ENCODE peak calls at places on chromosomes 12 and 14, in nine cellular contexts. One of them, this sample, is unnamed.

GRCh38 chr12:28460420-28461130 is 270.3 kb downstream of the CCDC91 start:
- DNase-seq in PC-3: no peak
- DNase-seq in MM.1S: no peak
- DNase-seq in GM23338: peak
- DNase-seq in SK-N-SH: no peak
- DNase-seq in HCT116: no peak
- DNase-seq in neural progenitor cell: no peak
- DNase-seq in hepatocyte: no peak
- DNase-seq in GM23248: no peak
- DNase-seq in this sample: no peak

GRCh38 chr14:79585845-79586244 is 625.5 kb downstream of the DIO2 start:
- DNase-seq in neural progenitor cell: no peak
- DNase-seq in HCT116: no peak
- DNase-seq in PC-3: peak
- DNase-seq in GM23248: no peak
- DNase-seq in MM.1S: no peak
- DNase-seq in hepatocyte: no peak
- DNase-seq in GM23338: no peak
- DNase-seq in SK-N-SH: no peak
- DNase-seq in this sample: no peak

GRCh38 chr14:90613446-90613845 is 202.8 kb downstream of the TTC7B start:
- DNase-seq in GM23248: no peak
- DNase-seq in MM.1S: no peak
- DNase-seq in SK-N-SH: no peak
- DNase-seq in HCT116: no peak
- DNase-seq in hepatocyte: no peak
- DNase-seq in GM23338: no peak
- DNase-seq in PC-3: no peak
- DNase-seq in neural progenitor cell: no peak
- DNase-seq in this sample: no peak

GRCh38 chr12:9036227-9036626 is 46.9 kb downstream of the KLRG1 start:
- DNase-seq in MM.1S: no peak
- DNase-seq in SK-N-SH: no peak
- DNase-seq in PC-3: no peak
- DNase-seq in HCT116: no peak
- DNase-seq in hepatocyte: no peak
- DNase-seq in GM23338: no peak
- DNase-seq in neural progenitor cell: no peak
- DNase-seq in GM23248: no peak
- DNase-seq in this sample: no peak

GRCh38 chr12:3641428-3641883 is 111.5 kb downstream of the CRACR2A start:
- DNase-seq in HCT116: no peak
- DNase-seq in PC-3: peak
- DNase-seq in neural progenitor cell: no peak
- DNase-seq in SK-N-SH: no peak
- DNase-seq in GM23248: peak
- DNase-seq in MM.1S: no peak
- DNase-seq in hepatocyte: no peak
- DNase-seq in GM23338: no peak
- DNase-seq in this sample: no peak

GRCh38 chr14:32611752-32612151 is 282.7 kb downstream of the AKAP6 start:
- DNase-seq in MM.1S: no peak
- DNase-seq in PC-3: peak
- DNase-seq in SK-N-SH: no peak
- DNase-seq in HCT116: no peak
- DNase-seq in neural progenitor cell: no peak
- DNase-seq in GM23338: no peak
- DNase-seq in GM23248: peak
- DNase-seq in hepatocyte: no peak
- DNase-seq in this sample: no peak

GRCh38 chr14:91858536-91859275 is 8.6 kb downstream of the TC2N start:
- DNase-seq in hepatocyte: peak
- DNase-seq in MM.1S: no peak
- DNase-seq in neural progenitor cell: no peak
- DNase-seq in GM23248: peak
- DNase-seq in GM23338: peak
- DNase-seq in HCT116: peak
- DNase-seq in SK-N-SH: no peak
- DNase-seq in PC-3: peak
- DNase-seq in this sample: no peak

GRCh38 chr12:111636209-111636928 is 37.3 kb upstream of the ATXN2 start:
- DNase-seq in SK-N-SH: peak
- DNase-seq in GM23248: peak
- DNase-seq in neural progenitor cell: peak
- DNase-seq in HCT116: no peak
- DNase-seq in GM23338: peak
- DNase-seq in hepatocyte: peak
- DNase-seq in MM.1S: no peak
- DNase-seq in PC-3: no peak
- DNase-seq in this sample: no peak

GRCh38 chr14:100855256-100855930 is 29.5 kb downstream of the MEG3 start:
- DNase-seq in GM23248: no peak
- DNase-seq in neural progenitor cell: no peak
- DNase-seq in GM23338: no peak
- DNase-seq in HCT116: no peak
- DNase-seq in MM.1S: no peak
- DNase-seq in PC-3: peak
- DNase-seq in SK-N-SH: no peak
- DNase-seq in hepatocyte: no peak
- DNase-seq in this sample: no peak

GRCh38 chr12:55717397-55718007 is 1.7 kb downstream of the BLOC1S1 start:
- DNase-seq in neural progenitor cell: no peak
- DNase-seq in hepatocyte: no peak
- DNase-seq in MM.1S: no peak
- DNase-seq in GM23248: peak
- DNase-seq in GM23338: no peak
- DNase-seq in PC-3: peak
- DNase-seq in HCT116: no peak
- DNase-seq in SK-N-SH: no peak
- DNase-seq in this sample: no peak

GRCh38 chr14:101838476-101838875 is 77.0 kb downstream of the PPP2R5C start:
- DNase-seq in SK-N-SH: no peak
- DNase-seq in neural progenitor cell: no peak
- DNase-seq in PC-3: no peak
- DNase-seq in MM.1S: no peak
- DNase-seq in GM23248: no peak
- DNase-seq in hepatocyte: no peak
- DNase-seq in HCT116: no peak
- DNase-seq in GM23338: no peak
- DNase-seq in this sample: no peak

GRCh38 chr12:74264692-74265091 is 272.9 kb upstream of the ATXN7L3B start:
- DNase-seq in HCT116: no peak
- DNase-seq in MM.1S: no peak
- DNase-seq in GM23248: no peak
- DNase-seq in neural progenitor cell: no peak
- DNase-seq in PC-3: no peak
- DNase-seq in hepatocyte: no peak
- DNase-seq in GM23338: no peak
- DNase-seq in SK-N-SH: no peak
- DNase-seq in this sample: no peak

GRCh38 chr12:111505601-111506036 is 93.5 kb downstream of the ATXN2 start:
- DNase-seq in MM.1S: no peak
- DNase-seq in SK-N-SH: no peak
- DNase-seq in HCT116: no peak
- DNase-seq in GM23248: peak
- DNase-seq in GM23338: no peak
- DNase-seq in PC-3: no peak
- DNase-seq in neural progenitor cell: no peak
- DNase-seq in hepatocyte: no peak
- DNase-seq in this sample: no peak

GRCh38 chr12:58067610-58068387 is 126.4 kb downstream of the ATP23 start:
- DNase-seq in MM.1S: no peak
- DNase-seq in neural progenitor cell: no peak
- DNase-seq in SK-N-SH: no peak
- DNase-seq in GM23338: no peak
- DNase-seq in PC-3: peak
- DNase-seq in hepatocyte: no peak
- DNase-seq in HCT116: no peak
- DNase-seq in GM23248: peak
- DNase-seq in this sample: no peak

GRCh38 chr14:32244404-32244803 is 41.3 kb upstream of the RNU6-8 start:
- DNase-seq in HCT116: no peak
- DNase-seq in PC-3: peak
- DNase-seq in SK-N-SH: no peak
- DNase-seq in hepatocyte: no peak
- DNase-seq in neural progenitor cell: no peak
- DNase-seq in GM23338: peak
- DNase-seq in GM23248: peak
- DNase-seq in MM.1S: no peak
- DNase-seq in this sample: no peak

GRCh38 chr12:111091036-111091435 is 170.7 kb upstream of the MYL2 start:
- DNase-seq in PC-3: no peak
- DNase-seq in SK-N-SH: no peak
- DNase-seq in GM23248: no peak
- DNase-seq in HCT116: no peak
- DNase-seq in MM.1S: no peak
- DNase-seq in hepatocyte: no peak
- DNase-seq in neural progenitor cell: no peak
- DNase-seq in GM23338: no peak
- DNase-seq in this sample: no peak

GRCh38 chr14:104435147-104436046 is 144.2 kb upstream of the C14orf180 start:
- DNase-seq in GM23338: no peak
- DNase-seq in GM23248: no peak
- DNase-seq in hepatocyte: no peak
- DNase-seq in SK-N-SH: no peak
- DNase-seq in MM.1S: no peak
- DNase-seq in PC-3: no peak
- DNase-seq in neural progenitor cell: no peak
- DNase-seq in HCT116: no peak
- DNase-seq in this sample: no peak

GRCh38 chr14:104433401-104434213 is 146.0 kb upstream of the C14orf180 start:
- DNase-seq in GM23338: no peak
- DNase-seq in SK-N-SH: peak
- DNase-seq in hepatocyte: no peak
- DNase-seq in PC-3: no peak
- DNase-seq in GM23248: no peak
- DNase-seq in HCT116: no peak
- DNase-seq in MM.1S: no peak
- DNase-seq in neural progenitor cell: no peak
- DNase-seq in this sample: no peak

GRCh38 chr14:104436047-104436531 is 143.5 kb upstream of the C14orf180 start:
- DNase-seq in neural progenitor cell: no peak
- DNase-seq in GM23248: peak
- DNase-seq in hepatocyte: peak
- DNase-seq in GM23338: peak
- DNase-seq in MM.1S: no peak
- DNase-seq in SK-N-SH: peak
- DNase-seq in PC-3: no peak
- DNase-seq in HCT116: no peak
- DNase-seq in this sample: no peak

GRCh38 chr14:104432611-104433231 is 146.8 kb upstream of the C14orf180 start:
- DNase-seq in neural progenitor cell: no peak
- DNase-seq in PC-3: no peak
- DNase-seq in GM23338: no peak
- DNase-seq in HCT116: no peak
- DNase-seq in MM.1S: no peak
- DNase-seq in hepatocyte: no peak
- DNase-seq in SK-N-SH: no peak
- DNase-seq in GM23248: no peak
- DNase-seq in this sample: no peak

DNA sequence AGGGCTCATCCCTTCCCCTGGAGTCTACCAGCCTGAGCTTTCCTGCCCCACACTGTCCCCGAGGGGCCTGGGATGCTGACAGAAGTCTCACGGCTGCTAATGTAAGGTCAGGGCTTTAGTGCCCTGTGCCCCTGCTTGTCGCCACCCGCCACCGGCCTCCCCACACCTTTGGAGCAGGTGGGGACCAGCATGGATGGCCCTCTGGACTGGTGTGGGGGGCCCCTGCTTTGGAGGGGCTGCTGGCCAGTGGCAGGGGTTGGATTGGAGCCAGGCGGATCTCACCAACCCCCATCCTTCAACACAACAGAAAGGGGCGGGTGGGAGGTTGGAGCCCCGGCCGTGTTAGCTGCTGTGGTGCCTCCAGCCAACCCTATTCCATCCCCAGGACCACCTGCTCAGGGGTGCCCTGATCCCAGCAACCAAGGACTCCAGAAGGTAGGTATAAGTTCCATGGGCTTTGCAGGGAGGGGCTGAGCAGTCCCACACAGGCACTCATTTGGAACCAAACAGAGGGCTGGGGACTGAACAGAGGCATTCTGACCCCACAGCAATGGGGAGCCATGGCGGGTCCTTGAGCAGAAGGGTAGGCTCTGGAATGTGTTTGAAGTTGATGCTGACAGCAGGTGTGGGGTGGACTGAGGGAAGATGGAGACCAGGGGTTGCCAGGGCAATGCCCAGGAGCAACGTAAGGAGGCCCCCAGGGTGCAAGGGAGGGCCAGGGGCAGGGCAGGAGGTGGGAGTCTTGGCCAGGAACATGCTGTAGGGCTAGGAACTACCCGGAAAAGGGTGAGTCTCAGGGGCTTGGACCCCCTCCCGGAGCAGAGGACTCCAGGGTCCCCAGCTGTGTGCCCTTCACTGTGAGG is 145.1 kb upstream of the C14orf180 start:
- DNase-seq in neural progenitor cell: no peak
- DNase-seq in HCT116: no peak
- DNase-seq in SK-N-SH: peak
- DNase-seq in PC-3: no peak
- DNase-seq in hepatocyte: no peak
- DNase-seq in GM23338: no peak
- DNase-seq in GM23248: no peak
- DNase-seq in MM.1S: no peak
- DNase-seq in this sample: no peak
- TF ChIP-seq EZH2phosphoT487 in neural progenitor cell: no peak
- TF ChIP-seq EZH2phosphoT487 in HCT116: no peak
- TF ChIP-seq EZH2phosphoT487 in SK-N-SH: no peak
- TF ChIP-seq EZH2phosphoT487 in PC-3: no peak
- TF ChIP-seq EZH2phosphoT487 in hepatocyte: no peak
- TF ChIP-seq EZH2phosphoT487 in GM23338: no peak
- TF ChIP-seq EZH2phosphoT487 in GM23248: no peak
- TF ChIP-seq EZH2phosphoT487 in MM.1S: no peak
- TF ChIP-seq EZH2phosphoT487 in this sample: no peak

GRCh38 chr14:36519431-36520321 is at the start of gene NKX2-1:
- DNase-seq in GM23248: no peak
- DNase-seq in PC-3: no peak
- DNase-seq in neural progenitor cell: peak
- DNase-seq in SK-N-SH: peak
- DNase-seq in MM.1S: no peak
- DNase-seq in GM23338: peak
- DNase-seq in HCT116: no peak
- DNase-seq in hepatocyte: no peak
- DNase-seq in this sample: no peak
- H3K4me3 ChIP-seq in GM23248: peak
- H3K4me3 ChIP-seq in PC-3: no peak
- H3K4me3 ChIP-seq in neural progenitor cell: peak
- H3K4me3 ChIP-seq in SK-N-SH: peak
- H3K4me3 ChIP-seq in MM.1S: no peak
- H3K4me3 ChIP-seq in GM23338: peak
- H3K4me3 ChIP-seq in HCT116: peak
- H3K4me3 ChIP-seq in hepatocyte: peak
- H3K4me3 ChIP-seq in this sample: no peak

GRCh38 chr12:132413931-132414588 is 75.9 kb upstream of the FBRSL1 start:
- DNase-seq in GM23248: no peak
- DNase-seq in SK-N-SH: peak
- DNase-seq in MM.1S: no peak
- DNase-seq in GM23338: peak
- DNase-seq in neural progenitor cell: peak
- DNase-seq in PC-3: peak
- DNase-seq in HCT116: no peak
- DNase-seq in hepatocyte: peak
- DNase-seq in this sample: peak
- H3K4me2 ChIP-seq in GM23248: no peak
- H3K4me2 ChIP-seq in SK-N-SH: no peak
- H3K4me2 ChIP-seq in MM.1S: no peak
- H3K4me2 ChIP-seq in GM23338: no peak
- H3K4me2 ChIP-seq in neural progenitor cell: no peak
- H3K4me2 ChIP-seq in PC-3: peak
- H3K4me2 ChIP-seq in HCT116: peak
- H3K4me2 ChIP-seq in hepatocyte: no peak
- H3K4me2 ChIP-seq in this sample: no peak

GRCh38 chr14:52259452-52259851 is 8.0 kb upstream of the PTGDR start:
- DNase-seq in neural progenitor cell: no peak
- DNase-seq in SK-N-SH: no peak
- DNase-seq in PC-3: no peak
- DNase-seq in GM23338: no peak
- DNase-seq in GM23248: peak
- DNase-seq in hepatocyte: no peak
- DNase-seq in HCT116: no peak
- DNase-seq in MM.1S: no peak
- DNase-seq in this sample: no peak
- TF ChIP-seq EZH2phosphoT487 in neural progenitor cell: no peak
- TF ChIP-seq EZH2phosphoT487 in SK-N-SH: no peak
- TF ChIP-seq EZH2phosphoT487 in PC-3: no peak
- TF ChIP-seq EZH2phosphoT487 in GM23338: no peak
- TF ChIP-seq EZH2phosphoT487 in GM23248: no peak
- TF ChIP-seq EZH2phosphoT487 in hepatocyte: no peak
- TF ChIP-seq EZH2phosphoT487 in HCT116: no peak
- TF ChIP-seq EZH2phosphoT487 in MM.1S: no peak
- TF ChIP-seq EZH2phosphoT487 in this sample: no peak